ENCODE peak calls at places on chromosomes 4 and X, in eight cellular contexts. C is activated B cell treated with CpG ODN at 0.5 μM for 24 hours; F is EH; V is SK-N-SH; U is HTR-8/SVneo; O is gastrocnemius medialis; A is cerebellar cortex; Q is effector CD4-positive, alpha-beta T cell. M is an unnamed sample.

GRCh38 chr4:74308215-74308614 is at the start of gene EPGN:
- DNase-seq in F (no peak), A (no peak), V (no peak), U (no peak), C (no peak), Q (no peak), O (no peak), M (no peak)

GRCh38 chr4:108743021-108743420 is 19.8 kb downstream of the ETNPPL start:
- DNase-seq in V (no peak), Q (no peak), F (no peak), U (no peak), O (no peak), C (no peak), A (peak; percentile 19), M (no peak)

GRCh38 chrX:100682939-100683338 is 38.9 kb downstream of the SRPX2 start:
- DNase-seq in F (no peak), U (no peak), V (no peak), Q (no peak), O (no peak), C (no peak), A (no peak), M (no peak)

GRCh38 chr4:11904117-11904535 is 475.4 kb upstream of the HS3ST1 start:
- DNase-seq in V (no peak), U (no peak), A (no peak), F (no peak), Q (no peak), C (no peak), O (no peak), M (no peak)

GRCh38 chrX:87941841-87942240 is 424.2 kb downstream of the KLHL4 start:
- DNase-seq in F (no peak), A (no peak), V (no peak), C (no peak), U (no peak), O (no peak), Q (no peak), M (no peak)

GRCh38 chr4:165537028-165537648 is 158.3 kb downstream of the CPE start:
- DNase-seq in A (peak; percentile 81), F (peak; percentile 53), U (peak; percentile 41), C (no peak), Q (no peak), O (no peak), V (peak; percentile 32), M (peak; percentile 55)

GRCh38 chr4:153931804-153932203 is 142.9 kb upstream of the SFRP2 start:
- DNase-seq in Q (no peak), C (no peak), V (no peak), F (peak; percentile 36), A (no peak), O (no peak), U (no peak), M (no peak)

GRCh38 chr4:168978001-168978700 is 31.9 kb downstream of the CBR4 start:
- DNase-seq in A (no peak), U (no peak), V (no peak), F (peak; percentile 81), O (no peak), C (no peak), Q (no peak), M (no peak)

GRCh38 chr4:169604131-169604900 is 8.1 kb downstream of the NEK1 start:
- DNase-seq in O (no peak), V (peak; percentile 65), F (peak; percentile 74), A (no peak), Q (no peak), U (peak; percentile 52), C (no peak), M (no peak)

GRCh38 chr4:156293657-156294297 is 340.1 kb upstream of the CTSO start:
- DNase-seq in V (no peak), F (peak; percentile 85), A (no peak), U (peak; percentile 59), O (no peak), C (no peak), Q (no peak), M (no peak)

GRCh38 chr4:1497189-1497801 is 91.1 kb upstream of the NKX1-1 start:
- DNase-seq in O (no peak), C (no peak), Q (no peak), A (no peak), U (no peak), F (no peak), V (no peak), M (no peak)

GRCh38 chr4:43271946-43272345 is 379.4 kb downstream of the GRXCR1 start:
- DNase-seq in A (no peak), F (no peak), C (no peak), U (no peak), O (no peak), Q (no peak), V (no peak), M (no peak)

GRCh38 chr4:91058345-91058744 is 931.2 kb downstream of the CCSER1 start:
- DNase-seq in V (no peak), C (no peak), F (no peak), Q (no peak), O (no peak), A (no peak), U (no peak), M (no peak)

GRCh38 chrX:30665471-30665870 is 12.2 kb downstream of the GK start:
- DNase-seq in Q (no peak), A (no peak), F (no peak), U (no peak), C (no peak), O (no peak), V (no peak), M (no peak)

GRCh38 chrX:72308566-72309296 is 3.0 kb upstream of the CITED1 start:
- DNase-seq in V (peak; percentile 92), C (peak; percentile 16), F (peak; percentile 61), Q (no peak), A (peak; percentile 75), U (peak; percentile 87), O (peak; percentile 18), M (peak; percentile 59)

GRCh38 chr4:83009529-83009928 is 1.1 kb downstream of the LIN54 start:
- DNase-seq in U (no peak), F (peak; percentile 7), V (no peak), A (no peak), C (no peak), O (no peak), Q (no peak), M (no peak)

GRCh38 chrX:135974279-135974856 is 580 bp upstream of the MMGT1 start:
- DNase-seq in A (peak; percentile 72), O (peak; percentile 51), V (peak; percentile 92), U (no peak), C (peak; percentile 36), F (peak; percentile 75), Q (peak; percentile 62), M (peak; percentile 63)

GRCh38 chrX:30888526-30889146 is 418 bp downstream of the TAB3 start:
- DNase-seq in A (peak; percentile 17), Q (no peak), C (no peak), V (no peak), U (no peak), O (no peak), F (peak; percentile 6), M (no peak)

GRCh38 chr4:168514249-168514852 is 17.5 kb downstream of the PALLD start:
- DNase-seq in U (no peak), O (no peak), F (peak; percentile 54), C (no peak), V (peak; percentile 22), Q (no peak), A (peak; percentile 4), M (peak; percentile 36)

GRCh38 chrX:16771483-16772398 is 14.5 kb upstream of the TXLNG start:
- DNase-seq in Q (no peak), F (peak; percentile 40), C (no peak), O (no peak), U (peak; percentile 59), V (peak; percentile 44), A (peak; percentile 58), M (no peak)

GRCh38 chr4:24160358-24160757 is 270.5 kb upstream of the PPARGC1A start:
- DNase-seq in C (no peak), Q (no peak), O (no peak), A (peak; percentile 35), F (no peak), V (no peak), U (no peak), M (no peak)

GRCh38 chr4:76803522-76803921 is 94.4 kb downstream of the SOWAHB start:
- DNase-seq in U (peak; percentile 64), Q (no peak), F (peak; percentile 89), V (no peak), O (no peak), C (no peak), A (no peak), M (no peak)

GRCh38 chr4:126137782-126138170 is 823.0 kb downstream of the FAT4 start:
- DNase-seq in U (no peak), Q (no peak), C (no peak), A (no peak), O (no peak), V (no peak), F (peak; percentile 22), M (no peak)

M was measured in NCI-H1092.